ENCODE peak calls at places on chromosomes 5 and 9, in ten cellular contexts. U is left ventricle myocardium inferior; V is heart right ventricle; D is right lobe of liver; X is PC-3; O is tibial artery; C is colonic mucosa; Q is ovary; N is CD8-positive, alpha-beta T cell; P is OCI-LY7. Z is an unnamed sample.

GRCh38 chr5:135031146-135031812 is 2.7 kb downstream of the PITX1 start:
- DNase-seq in O (no peak), P (no peak), V (no peak), C (no peak), Q (no peak), X (no peak), N (no peak), D (no peak), U (peak), Z (no peak)

GRCh38 chr5:8458038-8458383 is 589.1 kb downstream of the MTRR start:
- DNase-seq in X (no peak), D (no peak), U (no peak), P (no peak), V (no peak), Q (no peak), N (no peak), O (no peak), C (no peak), Z (no peak)

GRCh38 chr5:60482301-60482700 is 217.7 kb downstream of the DEPDC1B start:
- DNase-seq in X (no peak), P (peak), C (no peak), O (no peak), D (no peak), V (no peak), N (no peak), Q (no peak), U (no peak), Z (no peak)

GRCh38 chr9:131610231-131610761 is 65.0 kb downstream of the PRRT1B start:
- DNase-seq in O (peak), V (no peak), D (no peak), U (no peak), X (no peak), C (no peak), P (no peak), N (no peak), Q (peak), Z (no peak)

GRCh38 chr5:99878830-99879229 is 656.3 kb upstream of the FAM174A start:
- DNase-seq in Q (no peak), V (no peak), D (peak), C (no peak), N (no peak), X (no peak), P (no peak), O (no peak), U (no peak), Z (peak)

GRCh38 chr5:93431255-93431654 is 149.8 kb downstream of the NR2F1-AS1 start:
- DNase-seq in D (no peak), Q (no peak), V (no peak), U (no peak), X (no peak), P (no peak), N (no peak), O (no peak), C (no peak), Z (no peak)

GRCh38 chr5:149141957-149142851 is 911 bp downstream of the ABLIM3 start:
- DNase-seq in N (no peak), O (peak), V (peak), P (no peak), C (no peak), Q (no peak), U (peak), D (peak), X (peak), Z (no peak)

GRCh38 chr5:1795931-1796330 is 3.7 kb downstream of the MRPL36 start:
- DNase-seq in X (no peak), N (no peak), Q (no peak), P (no peak), V (no peak), D (no peak), U (no peak), O (peak), C (no peak), Z (no peak)

GRCh38 chr5:54329731-54330709 is 19.6 kb upstream of the ARL15 start:
- DNase-seq in N (no peak), V (no peak), Q (no peak), U (no peak), O (no peak), D (no peak), C (peak), X (peak), P (no peak), Z (no peak)

GRCh38 chr9:136054798-136055714 is 40.0 kb downstream of the NACC2 start:
- DNase-seq in O (no peak), Q (no peak), U (no peak), C (no peak), V (no peak), X (no peak), D (no peak), P (no peak), N (no peak), Z (peak)

GRCh38 chr5:30878751-30879150 is 314.7 kb upstream of the CDH6 start:
- DNase-seq in O (no peak), N (no peak), V (no peak), Q (no peak), C (no peak), X (no peak), D (no peak), U (no peak), P (no peak), Z (no peak)

GRCh38 chr5:151931260-151931659 is 6.6 kb upstream of the GLRA1 start:
- DNase-seq in X (no peak), C (no peak), P (peak), U (no peak), O (no peak), D (no peak), N (no peak), V (no peak), Q (no peak), Z (no peak)

GRCh38 chr9:130962418-130963316 is 23.6 kb upstream of the FIBCD1 start:
- DNase-seq in V (no peak), D (no peak), C (no peak), P (no peak), X (peak), N (no peak), Q (no peak), U (no peak), O (peak), Z (no peak)

GRCh38 chr9:92384373-92384772 is 20.0 kb downstream of the OGN start:
- DNase-seq in C (no peak), V (no peak), O (no peak), Q (no peak), N (no peak), D (no peak), P (no peak), X (peak), U (no peak), Z (no peak)

GRCh38 chr9:86978413-86978812 is 31.1 kb upstream of the GAS1 start:
- DNase-seq in P (no peak), N (no peak), U (no peak), C (no peak), Q (no peak), D (no peak), V (no peak), X (no peak), O (no peak), Z (no peak)

GRCh38 chr5:101424530-101425175 is 521.6 kb upstream of the ST8SIA4 start:
- DNase-seq in P (no peak), O (no peak), X (peak), U (no peak), D (no peak), N (no peak), V (no peak), C (no peak), Q (no peak), Z (no peak)

GRCh38 chr5:62284946-62285891 is 20.8 kb upstream of the KIF2A start:
- DNase-seq in N (peak), P (no peak), Q (no peak), U (no peak), C (no peak), X (no peak), O (no peak), D (no peak), V (no peak), Z (no peak)

GRCh38 chr5:5380298-5380697 is 42.2 kb upstream of the ICE1 start:
- DNase-seq in P (no peak), X (no peak), N (no peak), C (no peak), Q (no peak), O (no peak), D (no peak), U (no peak), V (no peak), Z (no peak)

GRCh38 chr5:145471026-145471425 is 364.1 kb downstream of the PRELID2 start:
- DNase-seq in O (no peak), Q (no peak), C (no peak), P (no peak), V (no peak), D (no peak), U (no peak), N (no peak), X (no peak), Z (no peak)
- H3K27ac ChIP-seq in O (no peak), Q (no peak), C (no peak), P (no peak), V (no peak), D (no peak), U (no peak), N (no peak), X (no peak), Z (no peak)

GRCh38 chr9:71767421-71768321 is 642 bp downstream of the CEMIP2 start:
- DNase-seq in P (no peak), N (no peak), X (no peak), V (peak), D (peak), Q (peak), U (peak), O (no peak), C (peak), Z (peak)

GRCh38 chr9:71768388-71769174 is at the start of gene CEMIP2:
- DNase-seq in Q (peak), O (peak), P (peak), U (peak), X (peak), D (peak), N (peak), C (peak), V (peak), Z (peak)

GRCh38 chr9:71766663-71767062 is 1.6 kb downstream of the CEMIP2 start:
- DNase-seq in N (peak), U (no peak), C (no peak), D (no peak), Q (no peak), O (no peak), X (peak), V (no peak), P (no peak), Z (no peak)

GRCh38 chr9:71772726-71773125 is 4.4 kb upstream of the CEMIP2 start:
- DNase-seq in Q (no peak), V (no peak), X (no peak), N (no peak), C (no peak), P (no peak), U (no peak), O (no peak), D (no peak), Z (no peak)

GRCh38 chr9:71769175-71770165 is 1.2 kb upstream of the CEMIP2 start:
- DNase-seq in P (peak), U (peak), Q (peak), C (peak), N (peak), D (peak), V (peak), X (peak), O (peak), Z (peak)
- TF ChIP-seq CTCF in P (peak), U (peak), Q (no peak), C (no peak), N (peak), D (peak), V (peak), X (no peak), O (no peak), Z (peak)

GRCh38 chr5:95967236-95967635 is 5.6 kb upstream of the ELL2 start:
- DNase-seq in U (no peak), D (no peak), C (no peak), O (no peak), N (no peak), V (no peak), Q (no peak), X (no peak), P (no peak), Z (no peak)

GRCh38 chr5:95969055-95969454 is 7.4 kb upstream of the ELL2 start:
- DNase-seq in U (no peak), X (no peak), P (no peak), O (no peak), N (no peak), V (no peak), C (no peak), Q (no peak), D (no peak), Z (no peak)

GRCh38 chr5:95969646-95970358 is 8.2 kb upstream of the ELL2 start:
- DNase-seq in X (no peak), O (no peak), Q (no peak), U (no peak), P (no peak), D (no peak), C (no peak), V (no peak), N (no peak), Z (no peak)

GRCh38 chr5:95972196-95972595 is 10.5 kb upstream of the ELL2 start:
- DNase-seq in P (no peak), O (no peak), D (no peak), U (no peak), V (no peak), X (no peak), Q (no peak), C (no peak), N (no peak), Z (no peak)

DNA sequence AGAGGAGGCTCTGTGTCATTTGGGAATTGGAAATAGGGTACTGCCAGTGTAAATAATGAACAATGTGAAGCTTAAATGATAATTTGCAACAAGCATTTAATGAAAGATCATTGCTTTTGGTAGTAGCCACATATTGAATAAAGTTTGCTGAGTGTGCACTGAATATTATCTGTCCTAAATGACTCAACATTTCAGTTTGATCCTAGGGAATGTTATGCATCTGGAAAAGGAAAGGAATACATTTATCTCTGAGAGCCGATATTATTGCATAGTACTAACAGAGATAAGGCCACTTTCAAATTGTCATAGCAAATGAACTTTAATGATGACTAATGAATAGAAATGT is 8.7 kb upstream of the ELL2 start:
- DNase-seq in P (no peak), N (no peak), X (no peak), D (no peak), U (no peak), V (no peak), Q (no peak), O (no peak), C (no peak), Z (no peak)
- H3K27ac ChIP-seq in P (no peak), N (no peak), X (no peak), D (no peak), U (no peak), V (no peak), Q (no peak), O (no peak), C (no peak), Z (no peak)

GRCh38 chr5:141234109-141234508 is 11.0 kb downstream of the PCDHB14 start:
- DNase-seq in Q (no peak), U (no peak), N (no peak), D (no peak), P (no peak), O (no peak), X (no peak), V (no peak), C (no peak), Z (no peak)
- TF ChIP-seq CTCF in Q (peak), U (peak), N (no peak), D (peak), P (no peak), O (no peak), X (no peak), V (peak), C (no peak), Z (peak)

DNA sequence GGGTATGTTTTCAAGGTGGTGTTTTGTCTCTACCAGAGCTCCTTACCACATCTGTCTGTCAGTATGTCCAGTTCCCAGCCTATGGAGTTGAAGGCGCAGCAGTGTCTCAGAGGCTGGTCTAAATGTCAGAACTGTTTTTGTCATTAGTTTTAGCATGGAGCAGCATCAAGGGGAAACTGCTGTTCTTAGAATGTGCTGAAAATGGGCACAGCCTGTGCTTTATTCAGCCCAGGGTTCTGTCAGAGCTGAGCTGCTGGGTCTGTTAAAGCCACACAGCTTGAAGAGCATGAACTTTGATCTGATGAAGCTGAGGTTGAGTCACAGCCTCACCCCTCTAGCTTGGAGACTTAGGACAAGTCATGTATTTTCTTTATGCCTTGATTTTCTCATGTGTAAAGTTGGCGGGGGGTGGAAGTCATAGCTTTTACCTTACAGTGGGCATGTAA is 71.9 kb downstream of the RALGPS1 start:
- DNase-seq in N (peak), P (no peak), D (no peak), V (no peak), O (no peak), Q (no peak), X (peak), U (no peak), C (peak), Z (no peak)
- H3K27ac ChIP-seq in N (peak), P (no peak), D (no peak), V (peak), O (no peak), Q (no peak), X (peak), U (peak), C (peak), Z (peak)

GRCh38 chr9:89411759-89412158 is 86.2 kb downstream of the SEMA4D start:
- DNase-seq in D (no peak), P (no peak), O (no peak), X (no peak), C (no peak), Q (no peak), V (no peak), N (no peak), U (no peak), Z (no peak)

GRCh38 chr9:89408628-89409101 is 89.2 kb downstream of the SEMA4D start:
- DNase-seq in N (peak), U (no peak), Q (no peak), D (no peak), O (no peak), P (no peak), V (no peak), X (peak), C (no peak), Z (no peak)

GRCh38 chr9:89412951-89413350 is 85.0 kb downstream of the SEMA4D start:
- DNase-seq in V (no peak), P (no peak), X (no peak), N (no peak), U (no peak), Q (no peak), O (no peak), C (no peak), D (no peak), Z (no peak)

GRCh38 chr9:89410022-89410421 is 87.9 kb downstream of the SEMA4D start:
- DNase-seq in U (no peak), P (no peak), C (no peak), X (no peak), Q (no peak), O (no peak), V (no peak), N (no peak), D (no peak), Z (no peak)

GRCh38 chr9:89410709-89411111 is 87.2 kb downstream of the SEMA4D start:
- DNase-seq in X (peak), Q (no peak), O (no peak), V (no peak), D (no peak), P (no peak), U (no peak), C (no peak), N (no peak), Z (no peak)
- TF ChIP-seq CTCF in X (peak), Q (no peak), O (no peak), V (no peak), D (no peak), P (no peak), U (no peak), C (no peak), N (no peak), Z (no peak)

GRCh38 chr9:81531511-81531910 is 157.8 kb downstream of the TLE1 start:
- DNase-seq in V (no peak), D (no peak), X (no peak), C (no peak), Q (no peak), P (no peak), U (no peak), O (no peak), N (no peak), Z (no peak)
- H3K27ac ChIP-seq in V (no peak), D (no peak), X (no peak), C (no peak), Q (no peak), P (no peak), U (no peak), O (no peak), N (no peak), Z (no peak)

DNA sequence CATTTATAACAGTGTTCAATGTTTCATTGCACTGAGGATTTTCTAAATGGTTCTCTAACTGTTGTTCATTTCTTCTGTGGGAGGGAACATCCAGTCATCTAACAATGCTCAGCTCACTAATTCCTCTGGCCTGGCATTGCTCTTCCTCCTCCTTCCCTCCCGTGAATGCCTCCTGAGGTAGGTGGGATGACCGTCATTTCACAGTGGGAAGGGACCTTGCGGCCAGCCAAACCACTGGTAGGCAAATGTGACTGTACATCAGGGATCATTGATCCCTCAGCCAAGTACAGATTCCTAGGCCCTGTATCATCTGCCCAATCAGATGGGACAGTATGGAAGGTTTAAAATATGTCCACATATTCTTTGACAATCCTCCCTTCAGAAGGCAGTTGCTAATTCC is 23.7 kb upstream of the VDAC1 start:
- DNase-seq in D (no peak), X (no peak), O (no peak), Q (no peak), P (no peak), C (no peak), V (no peak), N (no peak), U (no peak), Z (no peak)
- TF ChIP-seq CTCF in D (no peak), X (no peak), O (no peak), Q (no peak), P (no peak), C (no peak), V (no peak), N (no peak), U (no peak), Z (no peak)

GRCh38 chr5:98789029-98789428 is 15.6 kb downstream of the RGMB start:
- DNase-seq in O (no peak), C (no peak), N (no peak), D (no peak), U (no peak), Q (no peak), V (no peak), X (no peak), P (no peak), Z (no peak)
- H3K27ac ChIP-seq in O (no peak), C (no peak), N (no peak), D (no peak), U (no peak), Q (no peak), V (no peak), X (no peak), P (no peak), Z (no peak)

Z was measured in upper lobe of right lung.